ENCODE peak calls at places on chromosome 9, in nine cellular contexts. Q is GM13977, G is IMR-90, R is lower leg skin, S is endothelial cell, B is neural progenitor cell, C is mammary epithelial cell, O is astrocyte of the spinal cord, U is GM10248. V is an unnamed sample.

GRCh38 chr9:26888271-26888670 is 4.3 kb downstream of the CAAP1 start:
- DNase-seq in B (no peak), S (no peak), C (no peak), G (peak), U (no peak), R (no peak), O (no peak), Q (no peak), V (no peak)

GRCh38 chr9:32526042-32526706 is at the start of gene RIGI:
- DNase-seq in C (peak), R (peak), O (peak), U (peak), S (peak), G (peak), Q (peak), B (peak), V (peak)

GRCh38 chr9:15104826-15105420 is 194.7 kb upstream of the FREM1 start:
- DNase-seq in Q (peak), O (peak), B (peak), C (peak), R (no peak), U (peak), S (peak), G (peak), V (peak)

GRCh38 chr9:4080889-4081548 is 218.8 kb downstream of the GLIS3 start:
- DNase-seq in R (no peak), O (no peak), B (peak), G (peak), U (no peak), S (peak), C (no peak), Q (peak), V (no peak)

GRCh38 chr9:83047839-83048775 is 14.8 kb downstream of the RASEF start:
- DNase-seq in O (peak), R (no peak), G (peak), C (peak), B (no peak), U (no peak), S (no peak), Q (no peak), V (no peak)

GRCh38 chr9:33620738-33621439 is 96.8 kb downstream of the ANKRD18B start:
- DNase-seq in U (no peak), B (no peak), C (peak), S (no peak), R (no peak), G (peak), O (peak), Q (no peak), V (no peak)

GRCh38 chr9:1216532-1216931 is 166.4 kb downstream of the DMRT2 start:
- DNase-seq in R (no peak), U (no peak), S (no peak), G (peak), Q (no peak), C (no peak), B (no peak), O (no peak), V (no peak)

GRCh38 chr9:19358691-19359090 is 21.3 kb downstream of the RPS6 start:
- DNase-seq in G (peak), B (no peak), R (no peak), U (no peak), S (no peak), O (no peak), Q (no peak), C (no peak), V (no peak)

GRCh38 chr9:31839273-31839672 is 545.2 kb upstream of the ACO1 start:
- DNase-seq in B (peak), O (peak), C (no peak), Q (no peak), G (no peak), R (no peak), S (no peak), U (no peak), V (no peak)

GRCh38 chr9:119365291-119366027 is 3.8 kb downstream of the BRINP1 start:
- DNase-seq in O (peak), G (no peak), Q (no peak), C (peak), U (no peak), B (peak), S (peak), R (no peak), V (peak)

GRCh38 chr9:124079176-124079925 is 67.8 kb downstream of the LHX2 start:
- DNase-seq in U (no peak), S (no peak), O (peak), R (no peak), C (no peak), B (no peak), G (peak), Q (no peak), V (no peak)

GRCh38 chr9:136455043-136456002 is 15.7 kb upstream of the INPP5E start:
- DNase-seq in G (no peak), R (no peak), O (no peak), S (no peak), Q (no peak), C (no peak), B (no peak), U (no peak), V (no peak)

GRCh38 chr9:133779516-133780403 is 41.6 kb upstream of the SARDH start:
- DNase-seq in G (no peak), U (no peak), Q (no peak), S (no peak), B (no peak), O (no peak), R (no peak), C (no peak), V (no peak)

GRCh38 chr9:22363421-22363887 is 83.2 kb upstream of the DMRTA1 start:
- DNase-seq in G (no peak), Q (no peak), B (no peak), U (no peak), R (no peak), O (no peak), C (no peak), S (no peak), V (no peak)

GRCh38 chr9:101738566-101739183 is at the start of gene GRIN3A:
- DNase-seq in G (no peak), Q (no peak), U (peak), O (no peak), S (peak), R (no peak), C (no peak), B (peak), V (peak)

GRCh38 chr9:69412741-69413150 is 87.7 kb downstream of the ENTREP1 start:
- DNase-seq in B (peak), G (peak), S (peak), O (peak), U (no peak), C (peak), Q (no peak), R (no peak), V (peak)

GRCh38 chr9:137416006-137416562 is 6.9 kb downstream of the EXD3 start:
- DNase-seq in U (no peak), G (no peak), R (no peak), C (no peak), Q (no peak), S (no peak), B (no peak), O (no peak), V (no peak)

GRCh38 chr9:15211994-15212501 is 95.0 kb downstream of the TTC39B start:
- DNase-seq in S (no peak), B (no peak), O (peak), Q (no peak), U (no peak), G (peak), C (no peak), R (no peak), V (no peak)

GRCh38 chr9:116860509-116861120 is 173.5 kb downstream of the TRIM32 start:
- DNase-seq in S (peak), G (peak), O (peak), B (peak), C (peak), R (peak), U (peak), Q (peak), V (peak)

GRCh38 chr9:16368425-16369087 is 501.9 kb downstream of the BNC2 start:
- DNase-seq in O (no peak), R (no peak), U (no peak), C (peak), S (no peak), Q (no peak), G (peak), B (no peak), V (no peak)

GRCh38 chr9:34025062-34025461 is 23.6 kb downstream of the UBAP2 start:
- DNase-seq in Q (no peak), S (no peak), B (no peak), R (no peak), C (no peak), U (no peak), G (peak), O (no peak), V (no peak)

GRCh38 chr9:37547328-37547878 is 28.8 kb downstream of the FBXO10 start:
- DNase-seq in O (no peak), S (no peak), G (no peak), C (no peak), R (no peak), B (no peak), U (no peak), Q (no peak), V (no peak)

GRCh38 chr9:123933401-123933800 is 3.5 kb upstream of the DENND1A start:
- DNase-seq in C (peak), Q (no peak), S (no peak), O (peak), B (no peak), U (no peak), G (peak), R (peak), V (no peak)

GRCh38 chr9:92439921-92440750 is 15.9 kb upstream of the OMD start:
- DNase-seq in C (peak), U (no peak), G (peak), O (peak), B (no peak), R (no peak), Q (no peak), S (no peak), V (no peak)

GRCh38 chr9:127971357-127972315 is 9.2 kb downstream of the EEIG1 start:
- DNase-seq in G (no peak), O (no peak), U (no peak), B (peak), C (no peak), S (no peak), R (no peak), Q (no peak), V (no peak)

GRCh38 chr9:81669011-81669739 is 20.2 kb downstream of the TLE1 start:
- DNase-seq in R (no peak), U (no peak), G (peak), B (no peak), Q (no peak), S (no peak), O (peak), C (no peak), V (no peak)

GRCh38 chr9:128001411-128002298 is 20.9 kb upstream of the EEIG1 start:
- DNase-seq in O (peak), Q (no peak), R (no peak), C (peak), S (no peak), B (peak), U (no peak), G (peak), V (peak)

GRCh38 chr9:6302417-6302816 is 25.8 kb upstream of the TPD52L3 start:
- DNase-seq in R (no peak), U (no peak), Q (no peak), S (no peak), C (peak), B (no peak), O (no peak), G (peak), V (no peak)

GRCh38 chr9:137115394-137116026 is 977 bp upstream of the DPP7 start:
- DNase-seq in U (peak), C (no peak), G (no peak), Q (no peak), R (no peak), B (no peak), S (no peak), O (no peak), V (no peak)

GRCh38 chr9:91253488-91253887 is 108.2 kb downstream of the AUH start:
- DNase-seq in U (no peak), Q (no peak), G (peak), C (peak), O (no peak), R (no peak), B (no peak), S (no peak), V (no peak)

GRCh38 chr9:129626079-129626943 is at the start of gene NTMT1:
- DNase-seq in O (peak), S (peak), Q (peak), C (peak), B (peak), G (peak), U (peak), R (peak), V (peak)

GRCh38 chr9:75890541-75891276 is at the start of gene PCSK5:
- DNase-seq in Q (peak), B (peak), R (peak), C (peak), G (peak), U (peak), S (peak), O (peak), V (peak)

GRCh38 chr9:134670042-134670525 is 28.5 kb downstream of the COL5A1 start:
- DNase-seq in R (no peak), C (peak), G (peak), U (no peak), B (no peak), O (peak), S (no peak), Q (no peak), V (no peak)

GRCh38 chr9:99809586-99810357 is 11.9 kb upstream of the NR4A3 start:
- DNase-seq in S (no peak), Q (no peak), U (no peak), B (no peak), O (no peak), G (no peak), R (no peak), C (peak), V (no peak)

GRCh38 chr9:129285979-129286772 is 108.1 kb upstream of the IER5L start:
- DNase-seq in B (no peak), Q (no peak), R (peak), S (no peak), C (no peak), O (no peak), U (no peak), G (no peak), V (no peak)

GRCh38 chr9:87659534-87660419 is 66.1 kb upstream of the CTSL start:
- DNase-seq in Q (no peak), G (no peak), U (no peak), B (no peak), O (no peak), C (no peak), R (peak), S (no peak), V (no peak)

GRCh38 chr9:135340143-135340655 is 139.4 kb upstream of the PPP1R26 start:
- DNase-seq in B (no peak), S (no peak), C (no peak), G (no peak), R (peak), O (no peak), U (no peak), Q (no peak), V (no peak)

GRCh38 chr9:96784021-96784420 is 6.1 kb upstream of the ZNF510 start:
- DNase-seq in R (no peak), U (no peak), G (no peak), C (no peak), S (no peak), Q (no peak), O (no peak), B (no peak), V (no peak)

GRCh38 chr9:79477955-79478751 is 93.6 kb upstream of the TLE4 start:
- DNase-seq in O (peak), Q (peak), G (peak), R (no peak), S (peak), B (peak), U (peak), C (peak), V (peak)
- TF ChIP-seq CTCF in O (peak), Q (peak), G (peak), R (no peak), S (no peak), B (peak), U (peak), C (peak), V (peak)

GRCh38 chr9:113646946-113647914 is 183.7 kb downstream of the RGS3 start:
- DNase-seq in C (no peak), O (no peak), G (no peak), S (no peak), B (no peak), R (peak), Q (no peak), U (no peak), V (no peak)
- TF ChIP-seq CTCF in C (no peak), O (no peak), G (no peak), S (no peak), B (no peak), R (no peak), Q (no peak), U (no peak), V (no peak)

DNA sequence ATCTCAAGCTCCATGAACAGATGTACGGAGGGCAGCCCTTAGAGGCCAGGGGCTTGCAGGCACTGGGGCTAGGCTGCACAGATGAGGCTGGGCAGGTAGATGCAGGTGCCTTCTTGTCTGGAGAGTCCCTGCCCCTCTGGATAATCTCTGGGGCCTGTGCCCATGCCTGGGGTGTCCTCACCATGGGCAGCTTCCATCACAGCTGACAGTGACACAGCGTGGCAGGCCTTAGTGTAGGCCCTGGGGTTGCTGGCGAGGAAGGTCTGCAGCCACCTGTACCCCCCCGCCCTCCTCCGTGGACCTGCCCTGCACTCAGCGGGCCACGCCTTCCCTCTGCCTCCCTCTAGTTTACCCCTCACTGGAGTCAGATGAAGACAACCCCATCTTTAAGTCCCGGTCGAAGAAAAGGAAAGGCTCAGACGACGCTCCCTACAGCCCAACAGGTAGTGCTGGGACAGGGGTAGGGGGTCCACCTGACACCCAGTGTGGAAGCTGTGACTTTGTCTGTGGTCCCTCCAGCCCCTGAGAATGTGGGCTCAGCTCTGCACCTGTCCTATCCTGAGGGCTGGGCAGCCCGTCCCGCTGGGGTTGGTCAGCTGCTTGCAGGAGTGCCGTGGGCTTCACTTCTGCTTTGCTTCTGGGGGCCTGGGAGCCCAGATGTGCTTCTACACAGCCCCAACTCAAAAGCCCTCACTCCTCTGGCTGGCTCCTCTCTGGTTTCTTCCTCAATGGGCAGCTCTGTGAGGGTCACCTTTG is 98.4 kb downstream of the PHF2 start:
- DNase-seq in G (no peak), R (peak), O (no peak), B (no peak), Q (no peak), C (no peak), S (peak), U (no peak), V (no peak)
- TF ChIP-seq CTCF in G (no peak), R (no peak), O (no peak), B (no peak), Q (no peak), C (no peak), S (no peak), U (no peak), V (no peak)

DNA sequence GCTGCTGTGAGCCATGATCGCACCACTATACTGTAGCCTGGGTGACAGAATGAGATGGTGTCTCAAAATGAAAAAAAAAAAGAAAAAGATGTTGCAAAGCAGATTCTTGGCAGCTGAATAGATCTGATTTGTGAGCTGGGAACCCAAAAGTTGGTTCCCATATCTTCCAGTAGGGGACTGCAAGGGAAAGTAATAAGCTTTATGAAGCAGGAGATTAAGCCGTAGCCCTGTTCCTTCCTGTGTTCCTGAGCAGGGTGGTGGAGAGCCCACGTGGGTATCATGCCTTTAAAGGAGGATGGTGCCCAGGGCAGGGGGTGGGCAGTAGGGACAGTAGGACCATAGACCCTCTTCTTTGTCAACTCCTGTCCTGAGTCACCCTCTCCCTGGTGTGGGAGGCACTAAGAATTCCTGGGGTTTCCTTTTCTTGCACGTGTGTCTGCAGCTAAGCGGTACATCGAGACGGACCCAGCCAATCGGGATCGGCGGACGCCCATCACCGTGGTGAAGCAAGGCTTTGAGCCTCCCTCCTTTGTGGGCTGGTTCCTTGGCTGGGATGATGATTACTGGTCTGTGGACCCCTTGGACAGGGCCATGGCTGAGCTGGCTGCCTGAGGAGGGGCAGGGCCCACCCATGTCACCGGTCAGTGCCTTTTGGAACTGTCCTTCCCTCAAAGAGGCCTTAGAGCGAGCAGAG is 37.9 kb downstream of the STOM start:
- DNase-seq in U (no peak), O (no peak), Q (peak), R (no peak), S (no peak), C (no peak), G (peak), B (no peak), V (no peak)
- TF ChIP-seq CTCF in U (no peak), O (peak), Q (no peak), R (no peak), S (no peak), C (peak), G (peak), B (peak), V (no peak)